ENCODE peak calls at places on chromosome 11, in nine cellular contexts. Y is NCI-H460; R is activated CD4-positive, alpha-beta T cell treated with anti-CD3 and anti-CD28 coated beads for 36 hours; Z is H54; C is T-helper 9 cell; T is pancreas; V is HAP-1; J is NCI-H1417; G is activated T-cell treated with anti-CD3 and anti-CD28 coated beads, Interleukin-2, amount 50 U/mL, for 72 hours. W is an unnamed sample.
A peak's percentile ranks its signal among the peaks of the same experiment; 100 is the strongest.

GRCh38 chr11:33616552-33616951 is 84.1 kb downstream of the C11orf91 start:
- DNase-seq in G (no peak), Z (no peak), T (no peak), J (no peak), V (no peak), Y (no peak), C (no peak), R (no peak), W (no peak)

GRCh38 chr11:47591764-47592163 is 2.4 kb downstream of the C1QTNF4 start:
- DNase-seq in C (no peak), J (no peak), G (no peak), R (no peak), V (no peak), Z (no peak), Y (no peak), T (no peak), W (no peak)

GRCh38 chr11:68043349-68044144 is 4.7 kb downstream of the TCIRG1 start:
- DNase-seq in C (no peak), V (no peak), G (no peak), J (peak; percentile 83), T (peak; percentile 45), R (peak; percentile 6), Y (peak; percentile 26), Z (peak; percentile 100), W (no peak)

GRCh38 chr11:14300661-14301304 is 58.2 kb downstream of the RRAS2 start:
- DNase-seq in T (peak; percentile 28), V (peak; percentile 67), R (peak; percentile 66), C (peak; percentile 17), Z (peak; percentile 39), J (peak; percentile 29), Y (peak; percentile 52), G (peak; percentile 36), W (no peak)

GRCh38 chr11:67436459-67437081 is 912 bp downstream of the PTPRCAP start:
- DNase-seq in Y (no peak), V (peak; percentile 57), G (peak; percentile 76), T (no peak), Z (no peak), R (peak; percentile 91), J (no peak), C (peak; percentile 45), W (no peak)

GRCh38 chr11:121649798-121650197 is 197.0 kb upstream of the SORL1-AS1 start:
- DNase-seq in Y (no peak), R (no peak), C (no peak), V (no peak), J (peak; percentile 7), G (no peak), Z (no peak), T (no peak), W (no peak)

GRCh38 chr11:74371269-74372039 is 26.8 kb downstream of the PGM2L1 start:
- DNase-seq in V (peak; percentile 57), G (no peak), T (no peak), C (no peak), R (no peak), Y (no peak), J (peak; percentile 50), Z (peak; percentile 5), W (no peak)

GRCh38 chr11:12693485-12694181 is 19.4 kb downstream of the TEAD1 start:
- DNase-seq in C (no peak), Y (peak; percentile 69), R (peak; percentile 45), Z (no peak), T (peak; percentile 34), G (peak; percentile 8), V (peak; percentile 57), J (peak; percentile 67), W (no peak)